ENCODE peak calls at places on chromosomes 3 and 15, in five cellular contexts. One of them, this sample, is unnamed.

GRCh38 chr3:56915969-56916586 is 114.3 kb upstream of the ARHGEF3 start:
- DNase-seq in HCT116: no peak
- DNase-seq in mesendoderm: peak; percentile 60
- DNase-seq in GM23248: no peak
- DNase-seq in CD8-positive, alpha-beta T cell: peak; percentile 65
- DNase-seq in this sample: no peak

GRCh38 chr3:171193693-171194092 is 167.2 kb upstream of the SLC2A2 start:
- DNase-seq in HCT116: no peak
- DNase-seq in GM23248: no peak
- DNase-seq in CD8-positive, alpha-beta T cell: no peak
- DNase-seq in mesendoderm: no peak
- DNase-seq in this sample: no peak

GRCh38 chr15:66906660-66907059 is 158.7 kb upstream of the SMAD3 start:
- DNase-seq in mesendoderm: no peak
- DNase-seq in CD8-positive, alpha-beta T cell: no peak
- DNase-seq in GM23248: no peak
- DNase-seq in HCT116: no peak
- DNase-seq in this sample: no peak

GRCh38 chr3:193827831-193828230 is 234.8 kb downstream of the OPA1 start:
- DNase-seq in GM23248: no peak
- DNase-seq in CD8-positive, alpha-beta T cell: no peak
- DNase-seq in mesendoderm: no peak
- DNase-seq in HCT116: no peak
- DNase-seq in this sample: no peak

GRCh38 chr3:37375184-37376120 is 201.1 kb upstream of the LRRFIP2 start:
- DNase-seq in mesendoderm: peak; percentile 11
- DNase-seq in CD8-positive, alpha-beta T cell: no peak
- DNase-seq in HCT116: no peak
- DNase-seq in GM23248: no peak
- DNase-seq in this sample: no peak

GRCh38 chr3:156290917-156291268 is 170.5 kb downstream of the KCNAB1 start:
- DNase-seq in mesendoderm: no peak
- DNase-seq in HCT116: no peak
- DNase-seq in GM23248: no peak
- DNase-seq in CD8-positive, alpha-beta T cell: no peak
- DNase-seq in this sample: no peak

GRCh38 chr3:5054098-5054497 is 68.0 kb upstream of the ARL8B start:
- DNase-seq in GM23248: no peak
- DNase-seq in CD8-positive, alpha-beta T cell: no peak
- DNase-seq in HCT116: no peak
- DNase-seq in mesendoderm: no peak
- DNase-seq in this sample: no peak

GRCh38 chr3:36803096-36803811 is 38.9 kb upstream of the DCLK3 start:
- DNase-seq in GM23248: no peak
- DNase-seq in HCT116: no peak
- DNase-seq in mesendoderm: no peak
- DNase-seq in CD8-positive, alpha-beta T cell: no peak
- DNase-seq in this sample: no peak

GRCh38 chr3:52714335-52715302 is 8.7 kb downstream of the SPCS1 start:
- DNase-seq in GM23248: no peak
- DNase-seq in CD8-positive, alpha-beta T cell: no peak
- DNase-seq in HCT116: no peak
- DNase-seq in mesendoderm: peak; percentile 86
- DNase-seq in this sample: no peak

GRCh38 chr3:117622130-117622841 is 912.7 kb downstream of the TUSC7 start:
- DNase-seq in HCT116: no peak
- DNase-seq in CD8-positive, alpha-beta T cell: no peak
- DNase-seq in GM23248: peak; percentile 95
- DNase-seq in mesendoderm: peak; percentile 29
- DNase-seq in this sample: no peak

GRCh38 chr15:92917606-92918407 is 17.7 kb downstream of the CHD2 start:
- DNase-seq in mesendoderm: peak; percentile 95
- DNase-seq in HCT116: peak; percentile 90
- DNase-seq in GM23248: peak; percentile 94
- DNase-seq in CD8-positive, alpha-beta T cell: peak; percentile 91
- DNase-seq in this sample: peak; percentile 100

GRCh38 chr3:113035387-113035982 is 44.7 kb downstream of the GTPBP8 start:
- DNase-seq in mesendoderm: peak; percentile 83
- DNase-seq in CD8-positive, alpha-beta T cell: peak; percentile 39
- DNase-seq in HCT116: peak; percentile 50
- DNase-seq in GM23248: peak; percentile 78
- DNase-seq in this sample: no peak

GRCh38 chr3:48747703-48748102 is 30.7 kb upstream of the IP6K2 start:
- DNase-seq in HCT116: no peak
- DNase-seq in mesendoderm: no peak
- DNase-seq in GM23248: no peak
- DNase-seq in CD8-positive, alpha-beta T cell: no peak
- DNase-seq in this sample: no peak

GRCh38 chr15:67091966-67092677 is 26.7 kb downstream of the SMAD3 start:
- DNase-seq in CD8-positive, alpha-beta T cell: no peak
- DNase-seq in HCT116: no peak
- DNase-seq in mesendoderm: peak; percentile 51
- DNase-seq in GM23248: no peak
- DNase-seq in this sample: no peak

GRCh38 chr3:159616234-159616825 is 372.3 kb upstream of the IL12A start:
- DNase-seq in GM23248: peak; percentile 75
- DNase-seq in CD8-positive, alpha-beta T cell: no peak
- DNase-seq in mesendoderm: peak; percentile 70
- DNase-seq in HCT116: no peak
- DNase-seq in this sample: no peak

GRCh38 chr3:30034246-30034991 is 572.0 kb upstream of the TGFBR2 start:
- DNase-seq in GM23248: no peak
- DNase-seq in mesendoderm: no peak
- DNase-seq in HCT116: no peak
- DNase-seq in CD8-positive, alpha-beta T cell: no peak
- DNase-seq in this sample: no peak

GRCh38 chr3:186367631-186368030 is 5.6 kb upstream of the DGKG start:
- DNase-seq in CD8-positive, alpha-beta T cell: no peak
- DNase-seq in GM23248: no peak
- DNase-seq in mesendoderm: no peak
- DNase-seq in HCT116: no peak
- DNase-seq in this sample: no peak

GRCh38 chr3:39205131-39205530 is 12.7 kb upstream of the XIRP1 start:
- DNase-seq in CD8-positive, alpha-beta T cell: no peak
- DNase-seq in GM23248: no peak
- DNase-seq in mesendoderm: no peak
- DNase-seq in HCT116: no peak
- DNase-seq in this sample: no peak

GRCh38 chr15:33581032-33581431 is 270.3 kb downstream of the RYR3 start:
- DNase-seq in HCT116: no peak
- DNase-seq in GM23248: peak; percentile 73
- DNase-seq in CD8-positive, alpha-beta T cell: no peak
- DNase-seq in mesendoderm: peak; percentile 76
- DNase-seq in this sample: no peak

GRCh38 chr15:29420188-29420587 is 150.6 kb upstream of the NSMCE3 start:
- DNase-seq in CD8-positive, alpha-beta T cell: no peak
- DNase-seq in GM23248: no peak
- DNase-seq in HCT116: no peak
- DNase-seq in mesendoderm: peak; percentile 30
- DNase-seq in this sample: no peak

GRCh38 chr3:132055872-132056271 is 21.1 kb upstream of the CPNE4 start:
- DNase-seq in HCT116: no peak
- DNase-seq in GM23248: no peak
- DNase-seq in CD8-positive, alpha-beta T cell: no peak
- DNase-seq in mesendoderm: no peak
- DNase-seq in this sample: no peak

GRCh38 chr3:22714758-22715157 is 488.4 kb upstream of the UBE2E2 start:
- DNase-seq in mesendoderm: no peak
- DNase-seq in HCT116: no peak
- DNase-seq in CD8-positive, alpha-beta T cell: no peak
- DNase-seq in GM23248: no peak
- DNase-seq in this sample: no peak

GRCh38 chr15:45287400-45287799 is 35.4 kb downstream of the SLC28A2 start:
- DNase-seq in CD8-positive, alpha-beta T cell: no peak
- DNase-seq in HCT116: no peak
- DNase-seq in mesendoderm: no peak
- DNase-seq in GM23248: no peak
- DNase-seq in this sample: no peak

GRCh38 chr3:159782724-159783421 is 205.8 kb upstream of the IL12A start:
- DNase-seq in mesendoderm: no peak
- DNase-seq in HCT116: no peak
- DNase-seq in GM23248: no peak
- DNase-seq in CD8-positive, alpha-beta T cell: no peak
- DNase-seq in this sample: no peak

GRCh38 chr3:183579967-183580720 is 24.6 kb upstream of the KLHL6 start:
- DNase-seq in HCT116: no peak
- DNase-seq in CD8-positive, alpha-beta T cell: no peak
- DNase-seq in mesendoderm: no peak
- DNase-seq in GM23248: peak; percentile 30
- DNase-seq in this sample: no peak

GRCh38 chr3:123790254-123791072 is 93.7 kb downstream of the MYLK start:
- DNase-seq in mesendoderm: peak; percentile 32
- DNase-seq in CD8-positive, alpha-beta T cell: no peak
- DNase-seq in GM23248: peak; percentile 67
- DNase-seq in HCT116: no peak
- DNase-seq in this sample: no peak

GRCh38 chr15:64460737-64461576 is 579 bp downstream of the ZNF609 start:
- DNase-seq in GM23248: peak; percentile 91
- DNase-seq in mesendoderm: peak; percentile 88
- DNase-seq in CD8-positive, alpha-beta T cell: peak; percentile 24
- DNase-seq in HCT116: peak; percentile 35
- DNase-seq in this sample: no peak

GRCh38 chr15:67096536-67097294 is 31.3 kb downstream of the SMAD3 start:
- DNase-seq in mesendoderm: no peak
- DNase-seq in GM23248: peak; percentile 79
- DNase-seq in CD8-positive, alpha-beta T cell: no peak
- DNase-seq in HCT116: no peak
- DNase-seq in this sample: no peak

GRCh38 chr3:114764056-114764492 is 383.0 kb downstream of the ZBTB20 start:
- DNase-seq in mesendoderm: no peak
- DNase-seq in CD8-positive, alpha-beta T cell: no peak
- DNase-seq in GM23248: peak; percentile 60
- DNase-seq in HCT116: no peak
- DNase-seq in this sample: no peak

GRCh38 chr3:157618075-157618760 is 115.0 kb upstream of the VEPH1 start:
- DNase-seq in CD8-positive, alpha-beta T cell: no peak
- DNase-seq in mesendoderm: peak; percentile 77
- DNase-seq in HCT116: peak; percentile 61
- DNase-seq in GM23248: peak; percentile 73
- DNase-seq in this sample: no peak

GRCh38 chr3:39011191-39011736 is 40.5 kb downstream of the SCN11A start:
- DNase-seq in CD8-positive, alpha-beta T cell: no peak
- DNase-seq in HCT116: no peak
- DNase-seq in mesendoderm: peak; percentile 53
- DNase-seq in GM23248: no peak
- DNase-seq in this sample: no peak

GRCh38 chr3:49747792-49748480 is 24.2 kb upstream of the GMPPB start:
- DNase-seq in HCT116: no peak
- DNase-seq in GM23248: peak; percentile 76
- DNase-seq in mesendoderm: no peak
- DNase-seq in CD8-positive, alpha-beta T cell: no peak
- DNase-seq in this sample: no peak

GRCh38 chr15:76994001-76994400 is 925 bp upstream of the PSTPIP1 start:
- DNase-seq in mesendoderm: no peak
- DNase-seq in GM23248: no peak
- DNase-seq in CD8-positive, alpha-beta T cell: peak; percentile 66
- DNase-seq in HCT116: no peak
- DNase-seq in this sample: no peak

GRCh38 chr3:146160964-146161724 is at the start of gene PLOD2:
- DNase-seq in GM23248: peak; percentile 93
- DNase-seq in HCT116: peak; percentile 35
- DNase-seq in mesendoderm: peak; percentile 90
- DNase-seq in CD8-positive, alpha-beta T cell: no peak
- DNase-seq in this sample: peak; percentile 25

GRCh38 chr15:84638103-84638502 is 16.0 kb downstream of the WDR73 start:
- DNase-seq in GM23248: peak; percentile 56
- DNase-seq in HCT116: no peak
- DNase-seq in CD8-positive, alpha-beta T cell: no peak
- DNase-seq in mesendoderm: peak; percentile 82
- DNase-seq in this sample: no peak

GRCh38 chr15:84629033-84629432 is 25.1 kb downstream of the WDR73 start:
- DNase-seq in mesendoderm: no peak
- DNase-seq in GM23248: no peak
- DNase-seq in HCT116: no peak
- DNase-seq in CD8-positive, alpha-beta T cell: no peak
- DNase-seq in this sample: no peak

GRCh38 chr15:84634228-84634837 is 19.8 kb downstream of the WDR73 start:
- DNase-seq in HCT116: no peak
- DNase-seq in CD8-positive, alpha-beta T cell: no peak
- DNase-seq in mesendoderm: no peak
- DNase-seq in GM23248: no peak
- DNase-seq in this sample: no peak

GRCh38 chr15:84631706-84632272 is 22.3 kb downstream of the WDR73 start:
- DNase-seq in CD8-positive, alpha-beta T cell: no peak
- DNase-seq in GM23248: peak; percentile 51
- DNase-seq in HCT116: no peak
- DNase-seq in mesendoderm: no peak
- DNase-seq in this sample: no peak

GRCh38 chr15:84633311-84634227 is 20.5 kb downstream of the WDR73 start:
- DNase-seq in CD8-positive, alpha-beta T cell: peak; percentile 68
- DNase-seq in HCT116: no peak
- DNase-seq in mesendoderm: peak; percentile 77
- DNase-seq in GM23248: peak; percentile 86
- DNase-seq in this sample: peak; percentile 46
- H3K4me1 ChIP-seq in CD8-positive, alpha-beta T cell: peaks cover 33% of the 10 kb centered on the region
- H3K4me1 ChIP-seq in HCT116: peaks cover 29% of the 10 kb centered on the region
- H3K4me1 ChIP-seq in mesendoderm: no peaks in the 10 kb centered on the region
- H3K4me1 ChIP-seq in GM23248: peaks cover 12% of the 10 kb centered on the region
- H3K4me1 ChIP-seq in this sample: peaks cover 50% of the 10 kb centered on the region

GRCh38 chr3:9782777-9783176 is 9.5 kb downstream of the TADA3 start:
- DNase-seq in CD8-positive, alpha-beta T cell: no peak
- DNase-seq in GM23248: no peak
- DNase-seq in mesendoderm: peak; percentile 51
- DNase-seq in HCT116: no peak
- DNase-seq in this sample: no peak

GRCh38 chr3:9781551-9781950 is 10.7 kb downstream of the TADA3 start:
- DNase-seq in HCT116: no peak
- DNase-seq in mesendoderm: no peak
- DNase-seq in CD8-positive, alpha-beta T cell: no peak
- DNase-seq in GM23248: no peak
- DNase-seq in this sample: no peak

GRCh38 chr3:9780920-9781319 is 11.2 kb upstream of the CAMK1 start:
- DNase-seq in CD8-positive, alpha-beta T cell: no peak
- DNase-seq in GM23248: no peak
- DNase-seq in mesendoderm: no peak
- DNase-seq in HCT116: no peak
- DNase-seq in this sample: no peak

GRCh38 chr3:9780451-9780797 is 10.7 kb upstream of the CAMK1 start:
- DNase-seq in HCT116: no peak
- DNase-seq in CD8-positive, alpha-beta T cell: no peak
- DNase-seq in mesendoderm: no peak
- DNase-seq in GM23248: no peak
- DNase-seq in this sample: no peak

GRCh38 chr3:9781978-9782575 is 10.2 kb downstream of the TADA3 start:
- DNase-seq in HCT116: no peak
- DNase-seq in mesendoderm: no peak
- DNase-seq in CD8-positive, alpha-beta T cell: no peak
- DNase-seq in GM23248: no peak
- DNase-seq in this sample: no peak
- H3K4me1 ChIP-seq in HCT116: peaks cover 11% of the 10 kb centered on the region
- H3K4me1 ChIP-seq in mesendoderm: no peaks in the 10 kb centered on the region
- H3K4me1 ChIP-seq in CD8-positive, alpha-beta T cell: peaks cover 43% of the 10 kb centered on the region
- H3K4me1 ChIP-seq in GM23248: peaks cover 21% of the 10 kb centered on the region
- H3K4me1 ChIP-seq in this sample: peaks cover 17% of the 10 kb centered on the region

GRCh38 chr3:111862415-111862814 is 3.4 kb downstream of the PHLDB2 start:
- DNase-seq in HCT116: no peak
- DNase-seq in GM23248: no peak
- DNase-seq in CD8-positive, alpha-beta T cell: no peak
- DNase-seq in mesendoderm: peak; percentile 69
- DNase-seq in this sample: no peak
- H3K4me1 ChIP-seq in HCT116: peaks cover 74% of the 10 kb centered on the region
- H3K4me1 ChIP-seq in GM23248: peaks cover 54% of the 10 kb centered on the region
- H3K4me1 ChIP-seq in CD8-positive, alpha-beta T cell: peaks cover 8% of the 10 kb centered on the region
- H3K4me1 ChIP-seq in mesendoderm: peaks cover 23% of the 10 kb centered on the region
- H3K4me1 ChIP-seq in this sample: no peaks in the 10 kb centered on the region

GRCh38 chr15:69855172-69855562 is 242.6 kb downstream of the TLE3 start:
- DNase-seq in CD8-positive, alpha-beta T cell: no peak
- DNase-seq in GM23248: no peak
- DNase-seq in mesendoderm: no peak
- DNase-seq in HCT116: no peak
- DNase-seq in this sample: no peak
- H3K4me1 ChIP-seq in CD8-positive, alpha-beta T cell: peaks cover 21% of the 10 kb centered on the region
- H3K4me1 ChIP-seq in GM23248: peaks cover 34% of the 10 kb centered on the region
- H3K4me1 ChIP-seq in mesendoderm: peaks cover 18% of the 10 kb centered on the region
- H3K4me1 ChIP-seq in HCT116: peaks cover 38% of the 10 kb centered on the region
- H3K4me1 ChIP-seq in this sample: no peaks in the 10 kb centered on the region

This sample was measured in tibial nerve.